ENCODE peak calls at places on chromosome 5, in ten cellular contexts. R is neural crest cell; Q is mesothelial cell of epicardium; O is NK-92 treated with Interleukin-12 subunit alpha and Interleukin-12 subunit beta, amount 100 ng/mL, for 24 hours; D is HL-60; N is HFFc6; J is HFF-Myc; S is trophoblast cell; P is stimulated activated naive CD4-positive, alpha-beta T cell; W is activated T-cell treated with anti-CD3 and anti-CD28 coated beads for 1 hour. H is an unnamed sample.

GRCh38 chr5:72692273-72692672 is 124.2 kb upstream of the TNPO1 start:
- DNase-seq in R (no peak), Q (no peak), O (no peak), D (no peak), N (no peak), J (no peak), S (no peak), P (no peak), W (no peak), H (no peak)

GRCh38 chr5:54470191-54470590 is 14.7 kb downstream of the HSPB3 start:
- DNase-seq in R (no peak), Q (no peak), O (no peak), D (no peak), N (peak; percentile 33), J (no peak), S (no peak), P (no peak), W (no peak), H (no peak)

GRCh38 chr5:1507961-1508678 is 15.6 kb downstream of the LPCAT1 start:
- DNase-seq in R (no peak), Q (peak; percentile 8), O (no peak), D (no peak), N (no peak), J (no peak), S (no peak), P (no peak), W (no peak), H (no peak)

GRCh38 chr5:93053825-93054224 is 527.2 kb downstream of the NR2F1-AS1 start:
- DNase-seq in R (no peak), Q (no peak), O (no peak), D (no peak), N (no peak), J (no peak), S (peak; percentile 10), P (no peak), W (no peak), H (no peak)

GRCh38 chr5:5810461-5810860 is 388.0 kb downstream of the ICE1 start:
- DNase-seq in R (no peak), Q (no peak), O (no peak), D (no peak), N (no peak), J (no peak), S (no peak), P (no peak), W (no peak), H (no peak)

GRCh38 chr5:95417971-95418370 is 26.8 kb downstream of the FAM81B start:
- DNase-seq in R (no peak), Q (no peak), O (no peak), D (no peak), N (peak; percentile 3), J (no peak), S (no peak), P (no peak), W (no peak), H (no peak)

GRCh38 chr5:177553671-177554429 is 513 bp downstream of the FAM193B start:
- DNase-seq in R (peak; percentile 32), Q (peak; percentile 36), O (peak; percentile 22), D (peak; percentile 17), N (no peak), J (no peak), S (peak; percentile 43), P (no peak), W (peak; percentile 26), H (no peak)

GRCh38 chr5:154520861-154521453 is 42.9 kb upstream of the HAND1 start:
- DNase-seq in R (peak; percentile 37), Q (peak; percentile 32), O (no peak), D (peak; percentile 4), N (no peak), J (no peak), S (peak; percentile 65), P (no peak), W (no peak), H (peak; percentile 63)

GRCh38 chr5:32044904-32045303 is 129.2 kb downstream of the GOLPH3 start:
- DNase-seq in R (no peak), Q (no peak), O (no peak), D (no peak), N (peak; percentile 90), J (no peak), S (no peak), P (no peak), W (no peak), H (no peak)

GRCh38 chr5:14035859-14036440 is 91.5 kb upstream of the DNAH5 start:
- DNase-seq in R (no peak), Q (no peak), O (no peak), D (peak; percentile 53), N (peak; percentile 99), J (peak; percentile 99), S (peak; percentile 96), P (no peak), W (no peak), H (peak; percentile 92)

GRCh38 chr5:26388946-26389345 is 649.4 kb downstream of the CDH9 start:
- DNase-seq in R (no peak), Q (no peak), O (no peak), D (no peak), N (no peak), J (no peak), S (no peak), P (no peak), W (no peak), H (no peak)

GRCh38 chr5:61329729-61330128 is 2.3 kb upstream of the ZSWIM6 start:
- DNase-seq in R (no peak), Q (no peak), O (no peak), D (no peak), N (no peak), J (no peak), S (no peak), P (no peak), W (no peak), H (no peak)

H was measured in HCT116.